ENCODE peak calls at places on chromosomes 7 and 10, in five cellular contexts. Z is EL; U is kidney tubule cell; C is activated naive CD8-positive, alpha-beta T cell treated with anti-CD3 and anti-CD28 coated beads, Interleukin-2, amount 50 U/mL, for 24 hours; F is HFF-Myc. Y is an unnamed sample.

GRCh38 chr10:118911361-118911760 is 118.2 kb upstream of the NANOS1 start:
- DNase-seq in Z (peak), U (peak), C (no peak), F (no peak), Y (no peak)

GRCh38 chr10:21953585-21954057 is 49.9 kb downstream of the DNAJC1 start:
- DNase-seq in Z (peak), U (peak), C (no peak), F (no peak), Y (peak)

GRCh38 chr7:157299613-157300405 is 37.0 kb upstream of the DNAJB6 start:
- DNase-seq in Z (no peak), U (peak), C (peak), F (no peak), Y (peak)

GRCh38 chr10:24374134-24374915 is 165.4 kb downstream of the KIAA1217 start:
- DNase-seq in Z (peak), U (no peak), C (no peak), F (peak), Y (no peak)

GRCh38 chr7:114217026-114217425 is 197.6 kb upstream of the FOXP2 start:
- DNase-seq in Z (no peak), U (peak), C (no peak), F (no peak), Y (no peak)

GRCh38 chr7:4227105-4228010 is 454.7 kb upstream of the FOXK1 start:
- DNase-seq in Z (no peak), U (no peak), C (no peak), F (no peak), Y (no peak)

GRCh38 chr10:28480566-28480965 is 52.4 kb upstream of the WAC start:
- DNase-seq in Z (no peak), U (no peak), C (no peak), F (no peak), Y (no peak)

GRCh38 chr7:124171068-124171467 is 138.2 kb upstream of the TMEM229A start:
- DNase-seq in Z (peak), U (peak), C (no peak), F (no peak), Y (peak)

GRCh38 chr7:155885162-155886160 is 73.2 kb upstream of the SHH start:
- DNase-seq in Z (peak), U (peak), C (no peak), F (no peak), Y (peak)